ENCODE peak calls at places on chromosomes 13 and 19, in seven cellular contexts. One of them, this sample, is unnamed. For H3K27me3, the result is how much of the 10 kb centered on the place peaks cover.

GRCh38 chr13:99734013-99734693 is 232.9 kb downstream of the TM9SF2 start:
- DNase-seq in esophagus muscularis mucosa: no peak
- DNase-seq in stomach: no peak
- DNase-seq in transverse colon: no peak
- DNase-seq in vagina: no peak
- DNase-seq in upper lobe of left lung: no peak
- DNase-seq in HCT116: no peak
- DNase-seq in this sample: no peak

GRCh38 chr13:75666646-75667351 is 30.7 kb downstream of the LMO7 start:
- DNase-seq in stomach: no peak
- DNase-seq in transverse colon: no peak
- DNase-seq in esophagus muscularis mucosa: no peak
- DNase-seq in vagina: no peak
- DNase-seq in upper lobe of left lung: no peak
- DNase-seq in HCT116: no peak
- DNase-seq in this sample: no peak

GRCh38 chr13:40922437-40923040 is 96.6 kb downstream of the ELF1 start:
- DNase-seq in transverse colon: peak
- DNase-seq in stomach: no peak
- DNase-seq in upper lobe of left lung: no peak
- DNase-seq in vagina: no peak
- DNase-seq in esophagus muscularis mucosa: no peak
- DNase-seq in HCT116: no peak
- DNase-seq in this sample: no peak

GRCh38 chr13:57823704-57824103 is 192.2 kb downstream of the PCDH17 start:
- DNase-seq in transverse colon: no peak
- DNase-seq in esophagus muscularis mucosa: no peak
- DNase-seq in vagina: no peak
- DNase-seq in stomach: no peak
- DNase-seq in HCT116: no peak
- DNase-seq in upper lobe of left lung: no peak
- DNase-seq in this sample: no peak

GRCh38 chr13:39105110-39105509 is 66.9 kb downstream of the NHLRC3 start:
- DNase-seq in vagina: no peak
- DNase-seq in upper lobe of left lung: no peak
- DNase-seq in esophagus muscularis mucosa: no peak
- DNase-seq in stomach: no peak
- DNase-seq in HCT116: no peak
- DNase-seq in transverse colon: no peak
- DNase-seq in this sample: no peak

GRCh38 chr13:102440259-102440936 is 38.5 kb upstream of the FGF14 start:
- DNase-seq in HCT116: no peak
- DNase-seq in vagina: no peak
- DNase-seq in transverse colon: peak
- DNase-seq in upper lobe of left lung: no peak
- DNase-seq in stomach: peak
- DNase-seq in esophagus muscularis mucosa: no peak
- DNase-seq in this sample: no peak

GRCh38 chr19:29860492-29860891 is 48.7 kb downstream of the CCNE1 start:
- DNase-seq in HCT116: peak
- DNase-seq in vagina: no peak
- DNase-seq in upper lobe of left lung: no peak
- DNase-seq in transverse colon: no peak
- DNase-seq in esophagus muscularis mucosa: no peak
- DNase-seq in stomach: no peak
- DNase-seq in this sample: no peak

GRCh38 chr19:21269813-21270212 is 59.4 kb downstream of the ZNF708 start:
- DNase-seq in vagina: no peak
- DNase-seq in upper lobe of left lung: no peak
- DNase-seq in stomach: no peak
- DNase-seq in transverse colon: no peak
- DNase-seq in esophagus muscularis mucosa: no peak
- DNase-seq in HCT116: no peak
- DNase-seq in this sample: no peak

GRCh38 chr19:18208098-18208951 is 4.5 kb upstream of the RAB3A start:
- DNase-seq in upper lobe of left lung: peak
- DNase-seq in transverse colon: peak
- DNase-seq in HCT116: no peak
- DNase-seq in esophagus muscularis mucosa: no peak
- DNase-seq in vagina: no peak
- DNase-seq in stomach: no peak
- DNase-seq in this sample: no peak

GRCh38 chr13:49904729-49905456 is 31.2 kb downstream of the SPRYD7 start:
- DNase-seq in stomach: no peak
- DNase-seq in upper lobe of left lung: no peak
- DNase-seq in vagina: no peak
- DNase-seq in esophagus muscularis mucosa: no peak
- DNase-seq in transverse colon: no peak
- DNase-seq in HCT116: no peak
- DNase-seq in this sample: no peak

GRCh38 chr13:108435393-108436149 is 166.1 kb downstream of the TNFSF13B start:
- DNase-seq in transverse colon: no peak
- DNase-seq in esophagus muscularis mucosa: no peak
- DNase-seq in stomach: no peak
- DNase-seq in vagina: no peak
- DNase-seq in upper lobe of left lung: no peak
- DNase-seq in HCT116: no peak
- DNase-seq in this sample: no peak

GRCh38 chr13:22252281-22252830 is 581.5 kb downstream of the FGF9 start:
- DNase-seq in transverse colon: no peak
- DNase-seq in stomach: no peak
- DNase-seq in upper lobe of left lung: no peak
- DNase-seq in vagina: no peak
- DNase-seq in esophagus muscularis mucosa: no peak
- DNase-seq in HCT116: no peak
- DNase-seq in this sample: no peak

GRCh38 chr19:14139944-14140343 is 3.6 kb upstream of the ASF1B start:
- DNase-seq in esophagus muscularis mucosa: no peak
- DNase-seq in stomach: no peak
- DNase-seq in transverse colon: no peak
- DNase-seq in upper lobe of left lung: peak
- DNase-seq in HCT116: no peak
- DNase-seq in vagina: no peak
- DNase-seq in this sample: no peak

GRCh38 chr13:73096173-73097117 is 37.6 kb downstream of the KLF5 start:
- DNase-seq in stomach: no peak
- DNase-seq in esophagus muscularis mucosa: no peak
- DNase-seq in transverse colon: no peak
- DNase-seq in vagina: no peak
- DNase-seq in upper lobe of left lung: no peak
- DNase-seq in HCT116: no peak
- DNase-seq in this sample: no peak

GRCh38 chr19:18995804-18996241 is 37.5 kb downstream of the SUGP2 start:
- DNase-seq in vagina: no peak
- DNase-seq in HCT116: peak
- DNase-seq in esophagus muscularis mucosa: no peak
- DNase-seq in stomach: peak
- DNase-seq in transverse colon: peak
- DNase-seq in upper lobe of left lung: peak
- DNase-seq in this sample: peak

GRCh38 chr13:64680739-64681138 is 2549.4 kb downstream of the PCDH9 start:
- DNase-seq in vagina: no peak
- DNase-seq in esophagus muscularis mucosa: no peak
- DNase-seq in transverse colon: no peak
- DNase-seq in HCT116: no peak
- DNase-seq in stomach: no peak
- DNase-seq in upper lobe of left lung: no peak
- DNase-seq in this sample: no peak

GRCh38 chr13:75415720-75416119 is 66.2 kb downstream of the TBC1D4 start:
- DNase-seq in upper lobe of left lung: no peak
- DNase-seq in vagina: no peak
- DNase-seq in transverse colon: no peak
- DNase-seq in esophagus muscularis mucosa: no peak
- DNase-seq in stomach: no peak
- DNase-seq in HCT116: no peak
- DNase-seq in this sample: no peak

GRCh38 chr13:41682001-41682400 is 224.7 kb downstream of the RGCC start:
- DNase-seq in HCT116: no peak
- DNase-seq in esophagus muscularis mucosa: no peak
- DNase-seq in transverse colon: no peak
- DNase-seq in upper lobe of left lung: no peak
- DNase-seq in vagina: no peak
- DNase-seq in stomach: no peak
- DNase-seq in this sample: no peak

GRCh38 chr13:20528451-20528850 is 2.8 kb upstream of the CRYL1 start:
- DNase-seq in HCT116: no peak
- DNase-seq in vagina: no peak
- DNase-seq in upper lobe of left lung: no peak
- DNase-seq in transverse colon: no peak
- DNase-seq in esophagus muscularis mucosa: no peak
- DNase-seq in stomach: no peak
- DNase-seq in this sample: no peak

GRCh38 chr19:10516671-10517286 is 468 bp downstream of the S1PR5 start:
- DNase-seq in stomach: no peak
- DNase-seq in transverse colon: no peak
- DNase-seq in upper lobe of left lung: no peak
- DNase-seq in vagina: no peak
- DNase-seq in HCT116: no peak
- DNase-seq in esophagus muscularis mucosa: no peak
- DNase-seq in this sample: no peak

GRCh38 chr19:10518444-10519361 is 1.5 kb upstream of the S1PR5 start:
- DNase-seq in HCT116: no peak
- DNase-seq in upper lobe of left lung: no peak
- DNase-seq in vagina: no peak
- DNase-seq in transverse colon: no peak
- DNase-seq in stomach: no peak
- DNase-seq in esophagus muscularis mucosa: no peak
- DNase-seq in this sample: no peak

GRCh38 chr19:10517760-10518443 is 655 bp upstream of the S1PR5 start:
- DNase-seq in HCT116: no peak
- DNase-seq in transverse colon: no peak
- DNase-seq in stomach: no peak
- DNase-seq in upper lobe of left lung: no peak
- DNase-seq in vagina: no peak
- DNase-seq in esophagus muscularis mucosa: no peak
- DNase-seq in this sample: peak

GRCh38 chr19:10516064-10516385 is 1.2 kb downstream of the S1PR5 start:
- DNase-seq in stomach: no peak
- DNase-seq in transverse colon: no peak
- DNase-seq in HCT116: no peak
- DNase-seq in esophagus muscularis mucosa: no peak
- DNase-seq in upper lobe of left lung: no peak
- DNase-seq in vagina: no peak
- DNase-seq in this sample: no peak

DNA sequence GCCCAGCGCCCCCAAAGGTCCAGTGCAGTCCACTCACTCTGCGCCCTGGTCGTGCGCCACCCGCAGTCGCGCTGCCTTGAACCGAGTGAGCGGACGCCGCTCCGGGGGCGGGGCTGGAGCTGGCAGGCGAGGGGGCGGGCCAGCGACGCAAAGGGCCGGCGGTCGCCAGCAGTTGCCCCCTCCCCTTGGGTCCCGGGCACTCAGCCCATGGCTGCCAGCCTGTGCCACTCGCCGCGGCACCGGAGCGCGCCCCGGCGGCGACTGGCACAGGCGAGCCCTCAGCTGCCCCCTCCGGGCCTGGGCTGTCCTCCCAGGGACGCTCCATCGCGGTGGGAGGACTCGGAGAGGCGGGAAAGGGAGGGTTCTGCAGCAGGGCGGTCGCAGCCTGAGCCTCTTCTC is at the start of gene S1PR5:
- DNase-seq in esophagus muscularis mucosa: no peak
- DNase-seq in stomach: no peak
- DNase-seq in transverse colon: no peak
- DNase-seq in upper lobe of left lung: no peak
- DNase-seq in HCT116: no peak
- DNase-seq in vagina: no peak
- DNase-seq in this sample: no peak
- H3K27me3 ChIP-seq in esophagus muscularis mucosa: half or more
- H3K27me3 ChIP-seq in stomach: half or more
- H3K27me3 ChIP-seq in transverse colon: half or more
- H3K27me3 ChIP-seq in upper lobe of left lung: under half
- H3K27me3 ChIP-seq in HCT116: under half
- H3K27me3 ChIP-seq in vagina: under half
- H3K27me3 ChIP-seq in this sample: under half

DNA sequence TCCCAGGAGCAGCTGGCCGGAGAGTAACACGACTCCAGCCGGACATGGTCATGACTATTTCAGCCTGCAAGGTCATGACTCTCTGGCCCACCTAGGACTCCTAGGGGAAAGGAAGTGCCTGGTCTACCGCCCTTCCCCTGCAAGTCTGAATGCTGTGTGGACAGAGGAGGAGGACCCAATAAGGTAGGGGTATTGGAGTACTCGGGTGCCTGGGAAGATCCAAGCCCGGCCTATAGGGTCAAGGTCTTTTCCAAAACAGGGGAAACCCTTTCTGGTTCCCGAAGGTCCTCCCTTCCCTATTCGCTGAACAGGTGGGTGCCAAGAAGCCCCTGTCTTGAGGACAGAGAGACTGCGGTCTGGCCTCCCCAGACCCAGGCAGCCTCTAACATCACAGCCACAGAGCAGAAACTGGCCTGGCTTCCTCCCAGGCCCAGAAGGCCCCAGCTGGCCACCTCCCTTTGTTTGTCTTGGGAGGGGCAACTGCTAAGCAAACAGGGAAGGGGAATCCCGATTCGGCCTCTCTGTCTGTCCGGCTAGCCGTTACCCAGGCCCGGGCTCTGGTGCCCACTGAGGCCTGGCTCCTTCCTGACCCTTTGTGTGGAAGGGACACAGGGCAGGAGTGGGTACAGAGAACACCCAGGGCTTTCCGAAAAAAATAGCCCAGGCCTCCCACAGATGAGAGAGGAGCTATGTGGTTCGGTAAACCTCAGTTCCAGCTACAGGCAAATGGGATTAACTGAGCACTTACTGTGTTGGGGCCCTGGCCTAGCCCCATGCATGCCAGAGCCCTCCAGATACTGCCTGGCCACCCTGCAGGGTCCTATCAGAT is 5.3 kb upstream of the GRAMD1A start:
- DNase-seq in vagina: no peak
- DNase-seq in transverse colon: peak
- DNase-seq in stomach: peak
- DNase-seq in HCT116: no peak
- DNase-seq in esophagus muscularis mucosa: no peak
- DNase-seq in upper lobe of left lung: peak
- DNase-seq in this sample: peak
- TF ChIP-seq POLR2A in vagina: no peak
- TF ChIP-seq POLR2A in transverse colon: no peak
- TF ChIP-seq POLR2A in stomach: no peak
- TF ChIP-seq POLR2A in HCT116: no peak
- TF ChIP-seq POLR2A in esophagus muscularis mucosa: no peak
- TF ChIP-seq POLR2A in upper lobe of left lung: no peak
- TF ChIP-seq POLR2A in this sample: no peak

GRCh38 chr19:3609779-3610719 is 3.4 kb upstream of the TBXA2R start:
- DNase-seq in vagina: no peak
- DNase-seq in upper lobe of left lung: no peak
- DNase-seq in HCT116: no peak
- DNase-seq in transverse colon: no peak
- DNase-seq in stomach: no peak
- DNase-seq in esophagus muscularis mucosa: no peak
- DNase-seq in this sample: no peak
- TF ChIP-seq POLR2AphosphoS5 in vagina: no peak
- TF ChIP-seq POLR2AphosphoS5 in upper lobe of left lung: no peak
- TF ChIP-seq POLR2AphosphoS5 in HCT116: peak
- TF ChIP-seq POLR2AphosphoS5 in transverse colon: no peak
- TF ChIP-seq POLR2AphosphoS5 in stomach: no peak
- TF ChIP-seq POLR2AphosphoS5 in esophagus muscularis mucosa: no peak
- TF ChIP-seq POLR2AphosphoS5 in this sample: no peak

DNA sequence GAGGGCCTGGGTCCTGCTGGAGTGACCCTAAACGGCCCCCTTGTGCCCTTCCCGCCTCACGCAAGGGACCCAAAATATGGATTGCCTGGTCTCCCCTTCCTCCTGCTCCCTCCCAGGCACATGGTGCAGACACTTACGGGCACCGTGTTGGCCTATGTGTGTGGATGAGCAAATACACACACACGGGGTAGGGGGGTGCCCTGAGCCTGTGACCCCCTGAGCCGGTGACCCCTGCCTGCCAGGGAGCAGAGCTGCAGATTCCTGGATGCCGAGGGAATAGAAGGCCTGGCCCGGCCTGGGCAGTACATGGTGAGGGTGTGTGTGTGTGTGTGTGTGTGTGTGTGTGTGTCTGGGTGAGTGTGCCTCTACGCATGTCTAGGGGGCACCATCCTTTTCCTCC is 33.3 kb downstream of the CEBPA start:
- DNase-seq in stomach: no peak
- DNase-seq in upper lobe of left lung: no peak
- DNase-seq in HCT116: no peak
- DNase-seq in esophagus muscularis mucosa: no peak
- DNase-seq in transverse colon: no peak
- DNase-seq in vagina: no peak
- DNase-seq in this sample: no peak
- H3K27me3 ChIP-seq in stomach: under half
- H3K27me3 ChIP-seq in upper lobe of left lung: under half
- H3K27me3 ChIP-seq in HCT116: under half
- H3K27me3 ChIP-seq in esophagus muscularis mucosa: under half
- H3K27me3 ChIP-seq in transverse colon: under half
- H3K27me3 ChIP-seq in vagina: under half
- H3K27me3 ChIP-seq in this sample: under half

This sample was measured in prostate gland.